ENCODE peak calls at places on chromosomes 13 and 19, in four cellular contexts. One of them, this sample, is unnamed.

GRCh38 chr19:18173572-18174294 is at the start of gene IFI30:
- DNase-seq in H1: no peak
- DNase-seq in SK-N-SH: peak
- DNase-seq in GM12878: peak
- DNase-seq in this sample: peak

GRCh38 chr13:27118428-27119054 is 53.1 kb downstream of the USP12 start:
- DNase-seq in H1: no peak
- DNase-seq in SK-N-SH: no peak
- DNase-seq in GM12878: no peak
- DNase-seq in this sample: no peak

GRCh38 chr13:48412100-48412556 is 785 bp downstream of the LPAR6 start:
- DNase-seq in H1: no peak
- DNase-seq in SK-N-SH: no peak
- DNase-seq in GM12878: no peak
- DNase-seq in this sample: no peak

GRCh38 chr13:77466757-77467156 is 68.7 kb upstream of the SCEL start:
- DNase-seq in H1: no peak
- DNase-seq in SK-N-SH: no peak
- DNase-seq in GM12878: no peak
- DNase-seq in this sample: no peak

GRCh38 chr13:37700887-37701286 is 102.3 kb upstream of the POSTN start:
- DNase-seq in H1: no peak
- DNase-seq in SK-N-SH: no peak
- DNase-seq in GM12878: no peak
- DNase-seq in this sample: no peak

GRCh38 chr13:38590230-38590629 is 96.6 kb upstream of the FREM2 start:
- DNase-seq in H1: no peak
- DNase-seq in SK-N-SH: no peak
- DNase-seq in GM12878: no peak
- DNase-seq in this sample: no peak

GRCh38 chr13:33739254-33739653 is 78.7 kb upstream of the RFC3 start:
- DNase-seq in H1: no peak
- DNase-seq in SK-N-SH: no peak
- DNase-seq in GM12878: no peak
- DNase-seq in this sample: no peak

GRCh38 chr19:56125806-56126590 is 4.9 kb upstream of the ZNF787 start:
- DNase-seq in H1: no peak
- DNase-seq in SK-N-SH: no peak
- DNase-seq in GM12878: no peak
- DNase-seq in this sample: no peak

GRCh38 chr13:24747248-24748151 is 16.5 kb upstream of the RNF17 start:
- DNase-seq in H1: no peak
- DNase-seq in SK-N-SH: no peak
- DNase-seq in GM12878: no peak
- DNase-seq in this sample: no peak

GRCh38 chr19:2478756-2479555 is 3.0 kb downstream of the GADD45B start:
- DNase-seq in H1: no peak
- DNase-seq in SK-N-SH: no peak
- DNase-seq in GM12878: no peak
- DNase-seq in this sample: no peak

GRCh38 chr19:7625763-7626372 is 3.5 kb downstream of the XAB2 start:
- DNase-seq in H1: no peak
- DNase-seq in SK-N-SH: no peak
- DNase-seq in GM12878: no peak
- DNase-seq in this sample: no peak

GRCh38 chr19:18839465-18840287 is 7.9 kb downstream of the UPF1 start:
- DNase-seq in H1: no peak
- DNase-seq in SK-N-SH: no peak
- DNase-seq in GM12878: no peak
- DNase-seq in this sample: peak

GRCh38 chr19:30688696-30689095 is 316.5 kb downstream of the ZNF536 start:
- DNase-seq in H1: no peak
- DNase-seq in SK-N-SH: no peak
- DNase-seq in GM12878: no peak
- DNase-seq in this sample: no peak

GRCh38 chr13:112450567-112451240 is 74.5 kb downstream of the SPACA7 start:
- DNase-seq in H1: no peak
- DNase-seq in SK-N-SH: no peak
- DNase-seq in GM12878: no peak
- DNase-seq in this sample: no peak

GRCh38 chr19:1465191-1466016 is 13.6 kb downstream of the C19orf25 start:
- DNase-seq in H1: no peak
- DNase-seq in SK-N-SH: no peak
- DNase-seq in GM12878: no peak
- DNase-seq in this sample: no peak

GRCh38 chr13:106649495-106649894 is 81.6 kb upstream of the ARGLU1 start:
- DNase-seq in H1: no peak
- DNase-seq in SK-N-SH: no peak
- DNase-seq in GM12878: no peak
- DNase-seq in this sample: no peak

GRCh38 chr13:59690857-59691500 is 472.7 kb downstream of the DIAPH3 start:
- DNase-seq in H1: no peak
- DNase-seq in SK-N-SH: no peak
- DNase-seq in GM12878: no peak
- DNase-seq in this sample: peak

GRCh38 chr19:15101479-15102082 is 5.6 kb upstream of the SYDE1 start:
- DNase-seq in H1: no peak
- DNase-seq in SK-N-SH: peak
- DNase-seq in GM12878: no peak
- DNase-seq in this sample: peak

GRCh38 chr13:95676100-95676774 is 702 bp upstream of the DNAJC3 start:
- DNase-seq in H1: no peak
- DNase-seq in SK-N-SH: no peak
- DNase-seq in GM12878: no peak
- DNase-seq in this sample: peak

GRCh38 chr13:75279834-75280369 is 202.1 kb downstream of the TBC1D4 start:
- DNase-seq in H1: no peak
- DNase-seq in SK-N-SH: no peak
- DNase-seq in GM12878: no peak
- DNase-seq in this sample: peak

GRCh38 chr19:472005-472858 is 11.4 kb upstream of the SHC2 start:
- DNase-seq in H1: no peak
- DNase-seq in SK-N-SH: no peak
- DNase-seq in GM12878: no peak
- DNase-seq in this sample: no peak

GRCh38 chr13:73158851-73159250 is 100.0 kb downstream of the KLF5 start:
- DNase-seq in H1: no peak
- DNase-seq in SK-N-SH: no peak
- DNase-seq in GM12878: no peak
- DNase-seq in this sample: no peak

GRCh38 chr19:47122359-47123335 is 8.0 kb upstream of the SAE1 start:
- DNase-seq in H1: no peak
- DNase-seq in SK-N-SH: no peak
- DNase-seq in GM12878: no peak
- DNase-seq in this sample: peak

GRCh38 chr19:8074501-8074900 is 21.9 kb downstream of the CCL25 start:
- DNase-seq in H1: no peak
- DNase-seq in SK-N-SH: peak
- DNase-seq in GM12878: no peak
- DNase-seq in this sample: no peak

GRCh38 chr19:6740589-6741348 is 1.3 kb downstream of the TRIP10 start:
- DNase-seq in H1: no peak
- DNase-seq in SK-N-SH: peak
- DNase-seq in GM12878: no peak
- DNase-seq in this sample: no peak

GRCh38 chr13:38630780-38631179 is 56.1 kb upstream of the FREM2 start:
- DNase-seq in H1: no peak
- DNase-seq in SK-N-SH: no peak
- DNase-seq in GM12878: no peak
- DNase-seq in this sample: no peak

GRCh38 chr13:72932250-72932649 is 126.6 kb upstream of the KLF5 start:
- DNase-seq in H1: no peak
- DNase-seq in SK-N-SH: no peak
- DNase-seq in GM12878: no peak
- DNase-seq in this sample: no peak

GRCh38 chr19:17957149-17957849 is 9.6 kb upstream of the KCNN1 start:
- DNase-seq in H1: no peak
- DNase-seq in SK-N-SH: no peak
- DNase-seq in GM12878: no peak
- DNase-seq in this sample: no peak

GRCh38 chr19:32676186-32676894 is 692 bp downstream of the RGS9BP start:
- DNase-seq in H1: no peak
- DNase-seq in SK-N-SH: peak
- DNase-seq in GM12878: no peak
- DNase-seq in this sample: no peak

GRCh38 chr13:113162783-113163685 is 4.6 kb downstream of the PROZ start:
- DNase-seq in H1: no peak
- DNase-seq in SK-N-SH: no peak
- DNase-seq in GM12878: no peak
- DNase-seq in this sample: no peak

GRCh38 chr13:40377783-40378182 is 288.7 kb downstream of the FOXO1 start:
- DNase-seq in H1: no peak
- DNase-seq in SK-N-SH: no peak
- DNase-seq in GM12878: no peak
- DNase-seq in this sample: no peak

GRCh38 chr19:8001995-8002849 is 3.2 kb downstream of the ELAVL1 start:
- DNase-seq in H1: peak
- DNase-seq in SK-N-SH: peak
- DNase-seq in GM12878: peak
- DNase-seq in this sample: peak

GRCh38 chr19:367963-368623 is 23.5 kb upstream of the MIER2 start:
- DNase-seq in H1: no peak
- DNase-seq in SK-N-SH: no peak
- DNase-seq in GM12878: no peak
- DNase-seq in this sample: no peak

GRCh38 chr19:16070366-16070990 is 5.8 kb upstream of the TPM4 start:
- DNase-seq in H1: no peak
- DNase-seq in SK-N-SH: no peak
- DNase-seq in GM12878: no peak
- DNase-seq in this sample: peak

GRCh38 chr13:23608704-23609413 is 38.6 kb downstream of the TNFRSF19 start:
- DNase-seq in H1: no peak
- DNase-seq in SK-N-SH: peak
- DNase-seq in GM12878: no peak
- DNase-seq in this sample: peak
- TF ChIP-seq TCF12 in H1: no peak
- TF ChIP-seq TCF12 in SK-N-SH: peak
- TF ChIP-seq TCF12 in GM12878: no peak
- TF ChIP-seq TCF12 in this sample: no peak

GRCh38 chr13:52406629-52407028 is 657 bp upstream of the THSD1 start:
- DNase-seq in H1: no peak
- DNase-seq in SK-N-SH: no peak
- DNase-seq in GM12878: no peak
- DNase-seq in this sample: no peak

GRCh38 chr13:52405369-52405766 is 604 bp downstream of the THSD1 start:
- DNase-seq in H1: no peak
- DNase-seq in SK-N-SH: peak
- DNase-seq in GM12878: no peak
- DNase-seq in this sample: no peak

GRCh38 chr13:52411629-52412028 is 5.7 kb upstream of the THSD1 start:
- DNase-seq in H1: no peak
- DNase-seq in SK-N-SH: no peak
- DNase-seq in GM12878: peak
- DNase-seq in this sample: no peak

GRCh38 chr13:52405767-52406494 is at the start of gene THSD1:
- DNase-seq in H1: no peak
- DNase-seq in SK-N-SH: peak
- DNase-seq in GM12878: no peak
- DNase-seq in this sample: no peak
- TF ChIP-seq TCF12 in H1: no peak
- TF ChIP-seq TCF12 in SK-N-SH: no peak
- TF ChIP-seq TCF12 in GM12878: no peak
- TF ChIP-seq TCF12 in this sample: no peak

GRCh38 chr13:110322126-110322827 is 15.2 kb downstream of the COL4A2 start:
- DNase-seq in H1: no peak
- DNase-seq in SK-N-SH: no peak
- DNase-seq in GM12878: no peak
- DNase-seq in this sample: no peak
- TF ChIP-seq TCF12 in H1: no peak
- TF ChIP-seq TCF12 in SK-N-SH: no peak
- TF ChIP-seq TCF12 in GM12878: no peak
- TF ChIP-seq TCF12 in this sample: no peak

GRCh38 chr19:27660428-27660827 is 1552.5 kb downstream of the UQCRFS1 start:
- DNase-seq in H1: no peak
- DNase-seq in SK-N-SH: no peak
- DNase-seq in GM12878: no peak
- DNase-seq in this sample: no peak

GRCh38 chr19:27652281-27652680 is 1560.7 kb downstream of the UQCRFS1 start:
- DNase-seq in H1: no peak
- DNase-seq in SK-N-SH: no peak
- DNase-seq in GM12878: no peak
- DNase-seq in this sample: no peak

GRCh38 chr19:27652796-27653195 is 1560.2 kb downstream of the UQCRFS1 start:
- DNase-seq in H1: no peak
- DNase-seq in SK-N-SH: no peak
- DNase-seq in GM12878: no peak
- DNase-seq in this sample: no peak

GRCh38 chr19:27657271-27658051 is 1555.5 kb downstream of the UQCRFS1 start:
- DNase-seq in H1: no peak
- DNase-seq in SK-N-SH: no peak
- DNase-seq in GM12878: no peak
- DNase-seq in this sample: no peak

DNA sequence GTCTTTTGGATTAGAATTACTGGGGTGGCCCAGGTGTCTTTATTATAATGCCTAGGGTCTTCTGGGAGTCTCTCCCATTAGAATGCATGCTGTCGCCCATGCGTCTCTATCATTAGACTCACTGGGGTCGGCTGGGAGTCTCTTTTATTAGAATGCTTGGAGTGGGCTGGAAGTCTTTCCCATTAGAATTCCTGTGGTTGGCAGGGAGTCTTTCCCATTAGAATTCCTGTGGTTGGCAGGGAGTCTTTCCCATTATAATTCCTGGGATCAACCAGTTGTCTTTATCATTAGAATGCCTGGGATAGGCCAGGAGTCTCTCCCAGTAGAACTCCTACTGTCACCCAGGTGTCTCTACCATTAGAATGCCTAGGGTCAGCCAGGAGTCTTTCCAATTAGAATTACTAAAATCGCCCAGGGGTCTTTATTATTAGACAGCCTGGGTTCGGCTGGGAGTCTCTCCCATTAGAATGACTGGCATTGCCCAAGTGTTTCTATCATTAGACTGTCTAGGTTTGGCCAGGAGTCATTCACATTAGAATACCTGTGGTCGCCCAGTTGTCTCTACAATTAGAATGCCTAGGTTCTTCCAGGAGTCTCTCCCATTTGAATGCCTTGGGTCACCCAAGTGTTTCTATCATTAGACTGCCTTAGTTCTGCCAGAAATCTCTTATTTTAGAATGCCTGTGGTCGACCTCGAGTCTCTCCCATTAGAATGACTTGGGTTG is 1558.5 kb downstream of the UQCRFS1 start:
- DNase-seq in H1: no peak
- DNase-seq in SK-N-SH: no peak
- DNase-seq in GM12878: no peak
- DNase-seq in this sample: no peak
- TF ChIP-seq TCF12 in H1: no peak
- TF ChIP-seq TCF12 in SK-N-SH: no peak
- TF ChIP-seq TCF12 in GM12878: no peak
- TF ChIP-seq TCF12 in this sample: no peak

This sample was measured in HepG2.